ENCODE peak calls at places on chromosomes 6 and 20, in five cellular contexts. I, U, D, S and E are unnamed samples.

GRCh38 chr6:105624055-105624454 is 221.2 kb upstream of the PREP start:
- DNase-seq in I (no peak), U (no peak), D (no peak), S (no peak), E (no peak)

GRCh38 chr20:2889209-2889608 is 15.9 kb downstream of the PTPRA start:
- DNase-seq in I (no peak), U (no peak), D (no peak), S (no peak), E (no peak)

GRCh38 chr6:16286151-16286522 is 47.8 kb downstream of the GMPR start:
- DNase-seq in I (peak), U (peak), D (no peak), S (peak), E (peak)

GRCh38 chr20:43975096-43975768 is 60.6 kb downstream of the TOX2 start:
- DNase-seq in I (peak), U (no peak), D (peak), S (peak), E (no peak)

GRCh38 chr6:31252625-31253024 is 19.3 kb downstream of the HLA-C start:
- DNase-seq in I (no peak), U (no peak), D (no peak), S (no peak), E (no peak)

GRCh38 chr20:59955131-59955796 is 3.0 kb upstream of the CDH26 start:
- DNase-seq in I (peak), U (no peak), D (no peak), S (no peak), E (no peak)

GRCh38 chr6:11848852-11849731 is 70.5 kb upstream of the ADTRP start:
- DNase-seq in I (no peak), U (no peak), D (no peak), S (peak), E (no peak)

GRCh38 chr6:168600381-168600780 is 159.4 kb downstream of the SMOC2 start:
- DNase-seq in I (no peak), U (no peak), D (no peak), S (no peak), E (no peak)

GRCh38 chr6:145844933-145845531 is 30.4 kb upstream of the FBXO30 start:
- DNase-seq in I (no peak), U (no peak), D (no peak), S (no peak), E (no peak)

GRCh38 chr6:135871296-135871695 is 19.8 kb downstream of the PDE7B start:
- DNase-seq in I (no peak), U (no peak), D (no peak), S (peak), E (no peak)

GRCh38 chr6:5992551-5993225 is 14.0 kb downstream of the NRN1 start:
- DNase-seq in I (no peak), U (no peak), D (no peak), S (no peak), E (peak)
- TF ChIP-seq CTCF in I (no peak), U (no peak), D (no peak), S (no peak), E (no peak)

DNA sequence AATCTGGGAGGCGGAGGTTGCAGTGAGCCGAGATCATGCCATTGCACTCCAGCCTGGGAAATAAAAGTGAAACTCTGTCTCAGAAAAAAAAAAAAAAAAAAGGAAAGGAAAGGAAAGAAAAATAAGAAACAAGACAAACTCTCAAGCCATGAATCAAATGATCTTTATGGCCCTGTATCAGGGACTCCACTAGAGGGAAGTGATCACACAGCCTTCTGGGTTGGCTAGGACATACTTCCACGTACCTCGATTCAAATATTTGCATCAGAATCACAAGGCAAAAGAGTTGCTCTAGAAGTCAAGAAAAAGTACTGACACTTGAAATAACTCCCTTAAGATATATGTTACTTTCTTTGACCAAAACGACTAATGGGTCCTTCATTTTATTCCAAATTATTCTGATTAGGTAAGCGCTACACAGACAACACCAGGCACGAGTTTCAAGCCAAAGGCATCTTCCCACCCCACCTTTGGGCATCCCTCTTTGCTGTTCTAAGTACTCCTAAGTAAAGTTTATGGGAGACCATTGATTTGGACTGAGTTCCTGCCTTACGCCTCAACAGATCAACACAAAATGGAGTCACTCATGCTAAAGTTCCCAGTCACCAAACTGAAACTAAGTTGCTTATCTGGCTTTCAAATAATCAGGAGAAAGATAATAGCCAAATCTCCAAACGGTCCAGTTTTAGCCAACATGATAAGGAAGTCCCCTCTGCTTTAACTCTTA is 77.5 kb upstream of the NT5E start:
- DNase-seq in I (no peak), U (no peak), D (no peak), S (no peak), E (no peak)
- TF ChIP-seq CTCF in I (no peak), U (no peak), D (no peak), S (no peak), E (no peak)

DNA sequence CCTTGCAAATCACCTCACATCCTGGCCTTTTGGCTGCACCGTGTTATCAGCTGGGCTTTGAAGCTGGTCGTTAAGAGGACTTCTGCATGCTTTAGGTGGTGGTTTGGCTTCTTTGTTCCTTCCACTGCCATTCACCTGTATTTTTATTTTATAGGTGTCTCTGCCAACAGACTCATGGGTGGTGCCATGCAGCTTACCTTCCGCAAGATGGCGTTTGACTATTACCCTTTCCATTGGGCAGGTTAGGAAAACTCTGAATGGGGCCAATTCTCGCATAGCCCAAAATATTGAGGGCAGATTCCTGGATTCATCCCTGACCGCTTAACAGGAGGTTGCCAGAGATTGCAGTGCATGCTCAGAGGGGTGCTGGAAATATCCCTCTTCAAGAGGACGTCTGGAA is 32.4 kb downstream of the TAF11 start:
- DNase-seq in I (no peak), U (no peak), D (no peak), S (no peak), E (no peak)
- TF ChIP-seq CTCF in I (no peak), U (no peak), D (no peak), S (no peak), E (no peak)

GRCh38 chr6:116115781-116116180 is 10.2 kb downstream of the COL10A1 start:
- DNase-seq in I (no peak), U (no peak), D (no peak), S (no peak), E (no peak)

GRCh38 chr6:116106146-116106545 is 5.5 kb downstream of the NT5DC1 start:
- DNase-seq in I (no peak), U (no peak), D (no peak), S (no peak), E (no peak)

GRCh38 chr6:116113386-116113785 is 12.5 kb downstream of the COL10A1 start:
- DNase-seq in I (no peak), U (no peak), D (no peak), S (no peak), E (no peak)

GRCh38 chr6:116108836-116109235 is 8.2 kb downstream of the NT5DC1 start:
- DNase-seq in I (no peak), U (no peak), D (no peak), S (no peak), E (no peak)

DNA sequence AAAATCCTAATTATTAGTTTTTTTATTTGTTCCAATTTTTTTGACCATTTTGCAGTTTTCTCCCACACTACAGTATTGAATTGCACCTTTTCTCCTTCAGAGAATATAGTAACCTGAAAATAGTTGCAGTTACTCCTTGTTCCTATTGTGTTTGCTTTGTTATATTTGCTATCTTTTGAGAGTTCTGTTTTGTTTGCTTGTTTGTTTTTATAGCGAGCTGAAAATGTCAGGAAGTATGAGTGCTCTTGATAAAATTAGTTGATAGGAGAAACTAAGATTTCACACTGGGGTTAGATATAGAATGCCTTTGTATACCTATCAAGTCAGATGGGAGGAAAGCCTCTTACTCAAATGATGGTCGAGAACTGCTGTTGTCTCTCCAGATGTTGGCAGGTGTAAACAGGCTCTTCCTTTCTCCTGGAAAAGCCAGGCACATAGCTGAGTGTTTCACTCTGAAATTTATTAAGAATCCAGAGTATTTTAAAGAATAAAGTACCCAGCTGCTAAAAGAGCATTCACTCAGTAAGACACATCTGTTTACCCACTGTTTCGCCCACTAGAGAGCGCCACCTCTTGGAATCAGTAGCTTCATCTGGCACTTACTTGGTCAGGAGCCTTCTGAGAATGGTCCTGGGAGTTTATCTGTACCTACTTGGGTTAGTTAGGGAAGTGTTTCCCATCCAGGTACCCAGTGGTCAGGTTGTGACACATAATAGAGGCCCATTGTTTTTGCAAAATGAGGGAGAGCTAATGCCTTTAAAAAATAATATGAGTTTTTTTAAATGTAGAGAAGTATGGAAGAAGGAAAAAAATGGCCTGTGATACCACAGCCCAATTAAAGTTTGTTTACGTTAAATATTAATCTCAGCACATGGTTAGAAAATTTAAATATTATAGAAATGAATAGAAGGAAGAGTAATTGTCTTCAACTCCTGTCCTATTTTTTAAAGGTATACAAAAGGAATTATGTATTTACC is 11.2 kb downstream of the NT5DC1 start:
- DNase-seq in I (peak), U (peak), D (no peak), S (peak), E (peak)
- TF ChIP-seq CTCF in I (peak), U (peak), D (peak), S (peak), E (peak)